ENCODE peak calls at places on chromosomes 16 and 17, in nine cellular contexts. One of them, this sample, is unnamed.

GRCh38 chr17:78381601-78382168 is 3.2 kb downstream of the PGS1 start:
- DNase-seq in cardiac muscle cell: no peak
- DNase-seq in fibroblast of mammary gland: peak
- DNase-seq in spleen: no peak
- DNase-seq in astrocyte of the cerebellum: no peak
- DNase-seq in mucosa of descending colon: no peak
- DNase-seq in CD4-positive, alpha-beta T cell: peak
- DNase-seq in colonic mucosa: no peak
- DNase-seq in psoas muscle: no peak
- DNase-seq in this sample: no peak

GRCh38 chr16:55487048-55487803 is 8.2 kb downstream of the MMP2 start:
- DNase-seq in cardiac muscle cell: no peak
- DNase-seq in fibroblast of mammary gland: peak
- DNase-seq in spleen: no peak
- DNase-seq in astrocyte of the cerebellum: no peak
- DNase-seq in mucosa of descending colon: no peak
- DNase-seq in CD4-positive, alpha-beta T cell: no peak
- DNase-seq in colonic mucosa: no peak
- DNase-seq in psoas muscle: peak
- DNase-seq in this sample: no peak

GRCh38 chr16:11099672-11100195 is 155.4 kb downstream of the CLEC16A start:
- DNase-seq in cardiac muscle cell: no peak
- DNase-seq in fibroblast of mammary gland: no peak
- DNase-seq in spleen: no peak
- DNase-seq in astrocyte of the cerebellum: no peak
- DNase-seq in mucosa of descending colon: no peak
- DNase-seq in CD4-positive, alpha-beta T cell: no peak
- DNase-seq in colonic mucosa: no peak
- DNase-seq in psoas muscle: no peak
- DNase-seq in this sample: no peak

GRCh38 chr16:66858740-66859396 is 14.7 kb downstream of the CA7 start:
- DNase-seq in cardiac muscle cell: no peak
- DNase-seq in fibroblast of mammary gland: peak
- DNase-seq in spleen: peak
- DNase-seq in astrocyte of the cerebellum: no peak
- DNase-seq in mucosa of descending colon: no peak
- DNase-seq in CD4-positive, alpha-beta T cell: no peak
- DNase-seq in colonic mucosa: peak
- DNase-seq in psoas muscle: peak
- DNase-seq in this sample: no peak

GRCh38 chr16:1510941-1511351 is 17.8 kb downstream of the TELO2 start:
- DNase-seq in cardiac muscle cell: no peak
- DNase-seq in fibroblast of mammary gland: no peak
- DNase-seq in spleen: no peak
- DNase-seq in astrocyte of the cerebellum: no peak
- DNase-seq in mucosa of descending colon: no peak
- DNase-seq in CD4-positive, alpha-beta T cell: no peak
- DNase-seq in colonic mucosa: no peak
- DNase-seq in psoas muscle: no peak
- DNase-seq in this sample: no peak

GRCh38 chr17:55417411-55418268 is 4.0 kb downstream of the MMD start:
- DNase-seq in cardiac muscle cell: no peak
- DNase-seq in fibroblast of mammary gland: no peak
- DNase-seq in spleen: no peak
- DNase-seq in astrocyte of the cerebellum: no peak
- DNase-seq in mucosa of descending colon: no peak
- DNase-seq in CD4-positive, alpha-beta T cell: no peak
- DNase-seq in colonic mucosa: no peak
- DNase-seq in psoas muscle: no peak
- DNase-seq in this sample: no peak

GRCh38 chr17:73976676-73977521 is 226.6 kb upstream of the RPL38 start:
- DNase-seq in cardiac muscle cell: no peak
- DNase-seq in fibroblast of mammary gland: peak
- DNase-seq in spleen: no peak
- DNase-seq in astrocyte of the cerebellum: peak
- DNase-seq in mucosa of descending colon: no peak
- DNase-seq in CD4-positive, alpha-beta T cell: no peak
- DNase-seq in colonic mucosa: no peak
- DNase-seq in psoas muscle: no peak
- DNase-seq in this sample: no peak

GRCh38 chr17:59707971-59708425 is 544 bp downstream of the VMP1 start:
- DNase-seq in cardiac muscle cell: peak
- DNase-seq in fibroblast of mammary gland: no peak
- DNase-seq in spleen: peak
- DNase-seq in astrocyte of the cerebellum: peak
- DNase-seq in mucosa of descending colon: no peak
- DNase-seq in CD4-positive, alpha-beta T cell: no peak
- DNase-seq in colonic mucosa: no peak
- DNase-seq in psoas muscle: no peak
- DNase-seq in this sample: no peak

GRCh38 chr17:21167303-21167702 is 40.5 kb downstream of the DHRS7B start:
- DNase-seq in cardiac muscle cell: no peak
- DNase-seq in fibroblast of mammary gland: peak
- DNase-seq in spleen: no peak
- DNase-seq in astrocyte of the cerebellum: no peak
- DNase-seq in mucosa of descending colon: no peak
- DNase-seq in CD4-positive, alpha-beta T cell: no peak
- DNase-seq in colonic mucosa: no peak
- DNase-seq in psoas muscle: peak
- DNase-seq in this sample: peak

GRCh38 chr17:32784113-32784512 is 92.8 kb downstream of the MYO1D start:
- DNase-seq in cardiac muscle cell: no peak
- DNase-seq in fibroblast of mammary gland: no peak
- DNase-seq in spleen: no peak
- DNase-seq in astrocyte of the cerebellum: no peak
- DNase-seq in mucosa of descending colon: no peak
- DNase-seq in CD4-positive, alpha-beta T cell: no peak
- DNase-seq in colonic mucosa: no peak
- DNase-seq in psoas muscle: no peak
- DNase-seq in this sample: no peak

GRCh38 chr17:74446551-74447500 is 14.9 kb downstream of the GPRC5C start:
- DNase-seq in cardiac muscle cell: no peak
- DNase-seq in fibroblast of mammary gland: peak
- DNase-seq in spleen: peak
- DNase-seq in astrocyte of the cerebellum: no peak
- DNase-seq in mucosa of descending colon: peak
- DNase-seq in CD4-positive, alpha-beta T cell: no peak
- DNase-seq in colonic mucosa: no peak
- DNase-seq in psoas muscle: peak
- DNase-seq in this sample: no peak

GRCh38 chr16:50320310-50320709 is 48.5 kb downstream of the BRD7 start:
- DNase-seq in cardiac muscle cell: no peak
- DNase-seq in fibroblast of mammary gland: no peak
- DNase-seq in spleen: no peak
- DNase-seq in astrocyte of the cerebellum: no peak
- DNase-seq in mucosa of descending colon: no peak
- DNase-seq in CD4-positive, alpha-beta T cell: no peak
- DNase-seq in colonic mucosa: no peak
- DNase-seq in psoas muscle: no peak
- DNase-seq in this sample: no peak

GRCh38 chr16:27899736-27900135 is 163.8 kb downstream of the GSG1L start:
- DNase-seq in cardiac muscle cell: no peak
- DNase-seq in fibroblast of mammary gland: no peak
- DNase-seq in spleen: no peak
- DNase-seq in astrocyte of the cerebellum: no peak
- DNase-seq in mucosa of descending colon: no peak
- DNase-seq in CD4-positive, alpha-beta T cell: no peak
- DNase-seq in colonic mucosa: no peak
- DNase-seq in psoas muscle: no peak
- DNase-seq in this sample: no peak

GRCh38 chr16:68883685-68884084 is 40.4 kb downstream of the TANGO6 start:
- DNase-seq in cardiac muscle cell: no peak
- DNase-seq in fibroblast of mammary gland: no peak
- DNase-seq in spleen: no peak
- DNase-seq in astrocyte of the cerebellum: no peak
- DNase-seq in mucosa of descending colon: no peak
- DNase-seq in CD4-positive, alpha-beta T cell: no peak
- DNase-seq in colonic mucosa: no peak
- DNase-seq in psoas muscle: no peak
- DNase-seq in this sample: no peak

GRCh38 chr16:629289-630023 is 1.3 kb upstream of the WFIKKN1 start:
- DNase-seq in cardiac muscle cell: peak
- DNase-seq in fibroblast of mammary gland: no peak
- DNase-seq in spleen: peak
- DNase-seq in astrocyte of the cerebellum: no peak
- DNase-seq in mucosa of descending colon: peak
- DNase-seq in CD4-positive, alpha-beta T cell: no peak
- DNase-seq in colonic mucosa: peak
- DNase-seq in psoas muscle: peak
- DNase-seq in this sample: no peak

GRCh38 chr17:78355045-78355641 is 4.7 kb downstream of the SOCS3 start:
- DNase-seq in cardiac muscle cell: no peak
- DNase-seq in fibroblast of mammary gland: no peak
- DNase-seq in spleen: no peak
- DNase-seq in astrocyte of the cerebellum: no peak
- DNase-seq in mucosa of descending colon: no peak
- DNase-seq in CD4-positive, alpha-beta T cell: no peak
- DNase-seq in colonic mucosa: no peak
- DNase-seq in psoas muscle: peak
- DNase-seq in this sample: no peak

DNA sequence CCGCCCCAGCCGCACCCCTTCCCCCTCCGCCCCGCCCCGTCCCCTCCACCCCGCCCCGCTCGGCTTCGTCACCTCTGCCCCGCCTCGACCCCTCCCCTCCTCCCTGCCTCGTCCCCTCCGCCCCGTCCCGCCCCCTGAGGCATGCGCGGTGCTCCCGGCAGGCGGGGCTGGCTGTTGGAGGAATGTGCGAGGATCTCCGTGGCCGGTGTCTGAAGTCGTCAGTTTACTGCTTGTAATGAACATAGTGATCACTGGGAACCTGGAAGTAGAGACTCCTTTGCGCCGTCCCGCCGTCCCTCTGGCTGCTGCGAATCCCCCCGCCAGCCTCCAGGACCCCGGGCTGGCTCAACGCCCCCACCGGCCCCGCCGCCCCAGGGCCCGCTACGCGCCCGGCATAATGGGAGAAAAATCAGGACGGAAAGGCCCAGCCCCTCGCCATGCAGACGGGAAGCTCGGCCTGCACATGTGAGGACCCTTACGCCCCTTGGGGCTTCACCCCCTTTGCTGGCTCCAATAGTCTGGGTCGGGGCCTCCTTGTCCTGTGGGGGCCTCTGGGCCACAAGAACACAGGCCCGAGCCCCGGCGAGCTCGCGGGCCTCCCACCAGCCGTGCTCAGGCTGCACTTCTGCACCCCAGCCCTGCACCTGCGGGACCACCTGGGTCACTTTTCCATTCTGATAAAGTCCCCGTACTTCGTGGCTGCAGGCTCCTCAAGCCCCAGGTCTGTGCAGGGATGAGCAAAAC is 743.1 kb downstream of the KCNJ18 start:
- DNase-seq in cardiac muscle cell: no peak
- DNase-seq in fibroblast of mammary gland: no peak
- DNase-seq in spleen: no peak
- DNase-seq in astrocyte of the cerebellum: no peak
- DNase-seq in mucosa of descending colon: no peak
- DNase-seq in CD4-positive, alpha-beta T cell: no peak
- DNase-seq in colonic mucosa: no peak
- DNase-seq in psoas muscle: no peak
- DNase-seq in this sample: peak
- TF ChIP-seq CTCF in cardiac muscle cell: no peak
- TF ChIP-seq CTCF in fibroblast of mammary gland: no peak
- TF ChIP-seq CTCF in spleen: no peak
- TF ChIP-seq CTCF in astrocyte of the cerebellum: no peak
- TF ChIP-seq CTCF in mucosa of descending colon: no peak
- TF ChIP-seq CTCF in CD4-positive, alpha-beta T cell: no peak
- TF ChIP-seq CTCF in colonic mucosa: no peak
- TF ChIP-seq CTCF in psoas muscle: no peak
- TF ChIP-seq CTCF in this sample: no peak

GRCh38 chr17:70901870-70902269 is 732.5 kb downstream of the KCNJ2 start:
- DNase-seq in cardiac muscle cell: no peak
- DNase-seq in fibroblast of mammary gland: peak
- DNase-seq in spleen: no peak
- DNase-seq in astrocyte of the cerebellum: no peak
- DNase-seq in mucosa of descending colon: no peak
- DNase-seq in CD4-positive, alpha-beta T cell: no peak
- DNase-seq in colonic mucosa: no peak
- DNase-seq in psoas muscle: no peak
- DNase-seq in this sample: no peak
- TF ChIP-seq CTCF in cardiac muscle cell: no peak
- TF ChIP-seq CTCF in fibroblast of mammary gland: peak
- TF ChIP-seq CTCF in spleen: no peak
- TF ChIP-seq CTCF in astrocyte of the cerebellum: no peak
- TF ChIP-seq CTCF in mucosa of descending colon: no peak
- TF ChIP-seq CTCF in CD4-positive, alpha-beta T cell: no peak
- TF ChIP-seq CTCF in colonic mucosa: no peak
- TF ChIP-seq CTCF in psoas muscle: no peak
- TF ChIP-seq CTCF in this sample: no peak

GRCh38 chr17:1532836-1533602 is 16.6 kb upstream of the INPP5K start:
- DNase-seq in cardiac muscle cell: peak
- DNase-seq in fibroblast of mammary gland: no peak
- DNase-seq in spleen: no peak
- DNase-seq in astrocyte of the cerebellum: no peak
- DNase-seq in mucosa of descending colon: peak
- DNase-seq in CD4-positive, alpha-beta T cell: peak
- DNase-seq in colonic mucosa: no peak
- DNase-seq in psoas muscle: peak
- DNase-seq in this sample: no peak
- TF ChIP-seq CTCF in cardiac muscle cell: peak
- TF ChIP-seq CTCF in fibroblast of mammary gland: peak
- TF ChIP-seq CTCF in spleen: peak
- TF ChIP-seq CTCF in astrocyte of the cerebellum: peak
- TF ChIP-seq CTCF in mucosa of descending colon: no peak
- TF ChIP-seq CTCF in CD4-positive, alpha-beta T cell: peak
- TF ChIP-seq CTCF in colonic mucosa: no peak
- TF ChIP-seq CTCF in psoas muscle: peak
- TF ChIP-seq CTCF in this sample: no peak

GRCh38 chr16:6573577-6573976 is 759.1 kb upstream of the RBFOX1 start:
- DNase-seq in cardiac muscle cell: peak
- DNase-seq in fibroblast of mammary gland: no peak
- DNase-seq in spleen: no peak
- DNase-seq in astrocyte of the cerebellum: no peak
- DNase-seq in mucosa of descending colon: peak
- DNase-seq in CD4-positive, alpha-beta T cell: no peak
- DNase-seq in colonic mucosa: peak
- DNase-seq in psoas muscle: peak
- DNase-seq in this sample: no peak
- TF ChIP-seq CTCF in cardiac muscle cell: no peak
- TF ChIP-seq CTCF in fibroblast of mammary gland: no peak
- TF ChIP-seq CTCF in spleen: no peak
- TF ChIP-seq CTCF in astrocyte of the cerebellum: no peak
- TF ChIP-seq CTCF in mucosa of descending colon: no peak
- TF ChIP-seq CTCF in CD4-positive, alpha-beta T cell: no peak
- TF ChIP-seq CTCF in colonic mucosa: peak
- TF ChIP-seq CTCF in psoas muscle: no peak
- TF ChIP-seq CTCF in this sample: no peak

GRCh38 chr17:58092797-58093385 is 9.7 kb downstream of the DYNLL2 start:
- DNase-seq in cardiac muscle cell: no peak
- DNase-seq in fibroblast of mammary gland: no peak
- DNase-seq in spleen: no peak
- DNase-seq in astrocyte of the cerebellum: no peak
- DNase-seq in mucosa of descending colon: no peak
- DNase-seq in CD4-positive, alpha-beta T cell: no peak
- DNase-seq in colonic mucosa: no peak
- DNase-seq in psoas muscle: no peak
- DNase-seq in this sample: peak
- TF ChIP-seq CTCF in cardiac muscle cell: no peak
- TF ChIP-seq CTCF in fibroblast of mammary gland: no peak
- TF ChIP-seq CTCF in spleen: no peak
- TF ChIP-seq CTCF in astrocyte of the cerebellum: no peak
- TF ChIP-seq CTCF in mucosa of descending colon: no peak
- TF ChIP-seq CTCF in CD4-positive, alpha-beta T cell: no peak
- TF ChIP-seq CTCF in colonic mucosa: no peak
- TF ChIP-seq CTCF in psoas muscle: no peak
- TF ChIP-seq CTCF in this sample: no peak

GRCh38 chr16:30143347-30143702 is 20.3 kb upstream of the MAPK3 start:
- DNase-seq in cardiac muscle cell: no peak
- DNase-seq in fibroblast of mammary gland: no peak
- DNase-seq in spleen: no peak
- DNase-seq in astrocyte of the cerebellum: no peak
- DNase-seq in mucosa of descending colon: no peak
- DNase-seq in CD4-positive, alpha-beta T cell: no peak
- DNase-seq in colonic mucosa: no peak
- DNase-seq in psoas muscle: no peak
- DNase-seq in this sample: no peak
- TF ChIP-seq CTCF in cardiac muscle cell: no peak
- TF ChIP-seq CTCF in fibroblast of mammary gland: no peak
- TF ChIP-seq CTCF in spleen: no peak
- TF ChIP-seq CTCF in astrocyte of the cerebellum: no peak
- TF ChIP-seq CTCF in mucosa of descending colon: no peak
- TF ChIP-seq CTCF in CD4-positive, alpha-beta T cell: no peak
- TF ChIP-seq CTCF in colonic mucosa: no peak
- TF ChIP-seq CTCF in psoas muscle: no peak
- TF ChIP-seq CTCF in this sample: no peak

This sample was measured in osteocyte.